ENCODE peak calls at places on chromosome 18, in nine cellular contexts. E is NCI-H510A treated with DMSO at 0.1 percent for 48 hours, Y is iris pigment epithelial cell, Z is AG08396, M is psoas muscle, R is activated T-helper 1 cell treated with Interleukin-2 at 50 U/mL for 16 hours, A is ovary, X is epithelial cell of prostate, V is left kidney. G is an unnamed sample.

GRCh38 chr18:25830787-25831186 is 259.6 kb downstream of the SS18 start:
- DNase-seq in X (no peak), Z (peak), R (no peak), V (no peak), Y (peak), M (peak), A (peak), E (no peak), G (no peak)

GRCh38 chr18:58391113-58391892 is 237.6 kb downstream of the ALPK2 start:
- DNase-seq in E (no peak), A (no peak), X (no peak), V (no peak), Y (no peak), R (no peak), Z (no peak), M (no peak), G (no peak)

GRCh38 chr18:75214766-75215515 is 4.3 kb downstream of the TSHZ1 start:
- DNase-seq in X (no peak), R (no peak), E (no peak), Z (no peak), V (no peak), A (no peak), M (no peak), Y (no peak), G (no peak)

GRCh38 chr18:67359868-67360838 is 156.4 kb downstream of the DSEL start:
- DNase-seq in A (peak), R (no peak), V (peak), E (no peak), X (peak), Z (peak), Y (peak), M (peak), G (peak)

GRCh38 chr18:51051105-51051712 is 21.2 kb downstream of the SMAD4 start:
- DNase-seq in V (peak), Y (peak), R (no peak), E (no peak), X (no peak), M (no peak), Z (no peak), A (no peak), G (no peak)

GRCh38 chr18:26780520-26781325 is 84.8 kb downstream of the AQP4 start:
- DNase-seq in E (no peak), Y (no peak), X (no peak), M (no peak), V (no peak), Z (no peak), R (no peak), A (no peak), G (no peak)

GRCh38 chr18:35732652-35733051 is 151.1 kb downstream of the GALNT1 start:
- DNase-seq in V (no peak), Y (peak), E (peak), R (no peak), X (no peak), M (no peak), Z (peak), A (no peak), G (no peak)

GRCh38 chr18:11962586-11962985 is 18.7 kb upstream of the IMPA2 start:
- DNase-seq in V (peak), Y (no peak), A (no peak), Z (no peak), R (no peak), M (no peak), X (no peak), E (no peak), G (no peak)

GRCh38 chr18:53458266-53458665 is 766.2 kb downstream of the MBD2 start:
- DNase-seq in V (no peak), A (no peak), X (no peak), R (no peak), M (no peak), Y (no peak), Z (no peak), E (no peak), G (no peak)

GRCh38 chr18:3015203-3015590 is 2.3 kb upstream of the LPIN2 start:
- DNase-seq in A (no peak), Z (peak), V (no peak), M (no peak), E (no peak), R (no peak), X (no peak), Y (peak), G (no peak)

GRCh38 chr18:7524786-7525185 is 42.3 kb upstream of the PTPRM start:
- DNase-seq in V (no peak), Z (no peak), Y (peak), E (no peak), M (no peak), A (no peak), R (no peak), X (no peak), G (no peak)

GRCh38 chr18:70232251-70232650 is 26.8 kb upstream of the RTTN start:
- DNase-seq in M (no peak), R (no peak), Y (no peak), Z (no peak), A (no peak), E (no peak), V (no peak), X (no peak), G (no peak)

GRCh38 chr18:2237706-2238105 is 333.6 kb downstream of the METTL4 start:
- DNase-seq in R (no peak), A (no peak), M (no peak), Y (no peak), V (peak), Z (no peak), E (no peak), X (no peak), G (no peak)

GRCh38 chr18:52670903-52671302 is 330.9 kb downstream of the DCC start:
- DNase-seq in Z (no peak), Y (no peak), V (peak), X (no peak), E (peak), M (no peak), R (no peak), A (no peak), G (no peak)

GRCh38 chr18:36296591-36297418 is 708 bp upstream of the FHOD3 start:
- DNase-seq in V (peak), Z (peak), Y (peak), E (peak), A (peak), X (no peak), M (peak), R (no peak), G (peak)

GRCh38 chr18:3529597-3529996 is 79.6 kb downstream of the TGIF1 start:
- DNase-seq in V (no peak), R (no peak), E (peak), Z (no peak), Y (peak), M (no peak), A (no peak), X (no peak), G (no peak)

GRCh38 chr18:76368976-76369375 is 126.1 kb downstream of the ZNF516 start:
- DNase-seq in Y (peak), R (no peak), Z (no peak), E (no peak), V (no peak), X (no peak), A (no peak), M (no peak), G (no peak)

GRCh38 chr18:63888473-63889190 is 1.1 kb downstream of the SERPINB2 start:
- DNase-seq in M (no peak), Z (no peak), E (no peak), V (no peak), Y (no peak), R (no peak), A (no peak), X (no peak), G (no peak)

GRCh38 chr18:36372902-36373301 is 75.4 kb downstream of the FHOD3 start:
- DNase-seq in R (no peak), A (no peak), V (no peak), Y (peak), X (no peak), Z (peak), E (no peak), M (no peak), G (no peak)

GRCh38 chr18:13257361-13257980 is 38.9 kb downstream of the LDLRAD4 start:
- DNase-seq in X (no peak), M (no peak), Z (no peak), A (no peak), Y (no peak), V (no peak), R (no peak), E (no peak), G (no peak)

GRCh38 chr18:37175727-37176126 is 346.8 kb downstream of the KIAA1328 start:
- DNase-seq in E (no peak), A (no peak), X (no peak), Z (no peak), M (no peak), R (no peak), V (no peak), Y (no peak), G (no peak)

GRCh38 chr18:378039-378438 is 110.2 kb upstream of the THOC1 start:
- DNase-seq in A (no peak), E (no peak), Z (no peak), V (no peak), R (no peak), M (no peak), Y (no peak), X (no peak), G (no peak)

GRCh38 chr18:23487738-23488625 is 15.3 kb upstream of the RMC1 start:
- DNase-seq in A (no peak), V (peak), Y (peak), X (no peak), M (no peak), E (no peak), Z (no peak), R (no peak), G (peak)

GRCh38 chr18:75211721-75212625 is 1.4 kb downstream of the TSHZ1 start:
- DNase-seq in Y (peak), A (peak), Z (peak), R (no peak), E (peak), V (peak), M (peak), X (no peak), G (peak)

GRCh38 chr18:13580351-13580750 is 146.0 kb downstream of the FAM210A start:
- DNase-seq in E (no peak), X (no peak), V (no peak), Z (no peak), R (no peak), M (no peak), Y (no peak), A (no peak), G (no peak)

GRCh38 chr18:59877366-59877765 is 22.4 kb upstream of the PMAIP1 start:
- DNase-seq in Z (no peak), X (no peak), A (no peak), V (no peak), Y (no peak), E (no peak), R (no peak), M (no peak), G (no peak)

GRCh38 chr18:59323931-59324622 is 5.6 kb upstream of the CPLX4 start:
- DNase-seq in V (peak), E (no peak), X (no peak), Z (no peak), R (no peak), A (no peak), M (no peak), Y (no peak), G (no peak)

GRCh38 chr18:27843783-27844415 is 333.0 kb downstream of the CDH2 start:
- DNase-seq in X (no peak), A (no peak), M (no peak), Y (peak), R (no peak), Z (no peak), E (no peak), V (no peak), G (no peak)

GRCh38 chr18:64017870-64018269 is 48.0 kb downstream of the SERPINB8 start:
- DNase-seq in X (no peak), A (no peak), R (no peak), Y (peak), M (no peak), V (peak), Z (peak), E (peak), G (no peak)

GRCh38 chr18:67216846-67217245 is 299.7 kb downstream of the DSEL start:
- DNase-seq in Y (no peak), A (no peak), M (no peak), R (no peak), E (no peak), X (no peak), V (no peak), Z (peak), G (no peak)

GRCh38 chr18:52510139-52510538 is 170.1 kb downstream of the DCC start:
- DNase-seq in V (no peak), Z (no peak), R (no peak), X (no peak), A (no peak), M (no peak), E (no peak), Y (no peak), G (no peak)

GRCh38 chr18:48031641-48032040 is 101.2 kb upstream of the SMAD2 start:
- DNase-seq in R (no peak), V (no peak), E (no peak), Y (no peak), X (no peak), M (no peak), A (no peak), Z (no peak), G (no peak)

GRCh38 chr18:61929881-61930640 is 37.3 kb upstream of the RNF152 start:
- DNase-seq in Y (no peak), X (peak), E (peak), R (no peak), Z (no peak), V (no peak), M (no peak), A (no peak), G (no peak)